ENCODE peak calls at places on chromosomes 11 and 22, in four cellular contexts. One of them, this sample, is unnamed.

GRCh38 chr11:123469586-123469985 is 39.5 kb downstream of the GRAMD1B start:
- DNase-seq in HTR-8/SVneo: no peak
- DNase-seq in heart right ventricle: no peak
- DNase-seq in activated CD4-positive, alpha-beta T cell treated with anti-CD3 and anti-CD28 coated beads for 48 hours: no peak
- DNase-seq in this sample: no peak

GRCh38 chr11:61152816-61153592 is 8.2 kb downstream of the VPS37C start:
- DNase-seq in HTR-8/SVneo: peak; percentile 40
- DNase-seq in heart right ventricle: no peak
- DNase-seq in activated CD4-positive, alpha-beta T cell treated with anti-CD3 and anti-CD28 coated beads for 48 hours: no peak
- DNase-seq in this sample: no peak

GRCh38 chr11:118252688-118253087 is 523 bp upstream of the MPZL3 start:
- DNase-seq in HTR-8/SVneo: no peak
- DNase-seq in heart right ventricle: no peak
- DNase-seq in activated CD4-positive, alpha-beta T cell treated with anti-CD3 and anti-CD28 coated beads for 48 hours: no peak
- DNase-seq in this sample: no peak

GRCh38 chr11:116835042-116835772 is 2.2 kb downstream of the APOA1 start:
- DNase-seq in HTR-8/SVneo: no peak
- DNase-seq in heart right ventricle: no peak
- DNase-seq in activated CD4-positive, alpha-beta T cell treated with anti-CD3 and anti-CD28 coated beads for 48 hours: no peak
- DNase-seq in this sample: peak; percentile 86

GRCh38 chr22:32574957-32575893 is 100.6 kb downstream of the FBXO7 start:
- DNase-seq in HTR-8/SVneo: no peak
- DNase-seq in heart right ventricle: no peak
- DNase-seq in activated CD4-positive, alpha-beta T cell treated with anti-CD3 and anti-CD28 coated beads for 48 hours: no peak
- DNase-seq in this sample: no peak

GRCh38 chr22:39214006-39214382 is 30.8 kb downstream of the PDGFB start:
- DNase-seq in HTR-8/SVneo: no peak
- DNase-seq in heart right ventricle: no peak
- DNase-seq in activated CD4-positive, alpha-beta T cell treated with anti-CD3 and anti-CD28 coated beads for 48 hours: no peak
- DNase-seq in this sample: no peak

GRCh38 chr11:35932121-35932520 is 11.7 kb upstream of the LDLRAD3 start:
- DNase-seq in HTR-8/SVneo: no peak
- DNase-seq in heart right ventricle: no peak
- DNase-seq in activated CD4-positive, alpha-beta T cell treated with anti-CD3 and anti-CD28 coated beads for 48 hours: no peak
- DNase-seq in this sample: no peak

GRCh38 chr11:70212227-70212811 is 9.2 kb downstream of the FADD start:
- DNase-seq in HTR-8/SVneo: no peak
- DNase-seq in heart right ventricle: no peak
- DNase-seq in activated CD4-positive, alpha-beta T cell treated with anti-CD3 and anti-CD28 coated beads for 48 hours: no peak
- DNase-seq in this sample: no peak

GRCh38 chr22:43164636-43165035 is 13.3 kb downstream of the TSPO start:
- DNase-seq in HTR-8/SVneo: no peak
- DNase-seq in heart right ventricle: no peak
- DNase-seq in activated CD4-positive, alpha-beta T cell treated with anti-CD3 and anti-CD28 coated beads for 48 hours: no peak
- DNase-seq in this sample: no peak

GRCh38 chr22:44755956-44756361 is 3.6 kb downstream of the ARHGAP8 start:
- DNase-seq in HTR-8/SVneo: no peak
- DNase-seq in heart right ventricle: no peak
- DNase-seq in activated CD4-positive, alpha-beta T cell treated with anti-CD3 and anti-CD28 coated beads for 48 hours: no peak
- DNase-seq in this sample: no peak

GRCh38 chr11:120801801-120802689 is 221.9 kb upstream of the TBCEL start:
- DNase-seq in HTR-8/SVneo: peak; percentile 71
- DNase-seq in heart right ventricle: peak; percentile 44
- DNase-seq in activated CD4-positive, alpha-beta T cell treated with anti-CD3 and anti-CD28 coated beads for 48 hours: peak; percentile 63
- DNase-seq in this sample: peak; percentile 67

GRCh38 chr11:126214446-126215240 is 3.1 kb downstream of the FAM118B start:
- DNase-seq in HTR-8/SVneo: no peak
- DNase-seq in heart right ventricle: no peak
- DNase-seq in activated CD4-positive, alpha-beta T cell treated with anti-CD3 and anti-CD28 coated beads for 48 hours: no peak
- DNase-seq in this sample: no peak

GRCh38 chr11:65382036-65382803 is at the start of gene SLC25A45:
- DNase-seq in HTR-8/SVneo: peak; percentile 83
- DNase-seq in heart right ventricle: peak; percentile 90
- DNase-seq in activated CD4-positive, alpha-beta T cell treated with anti-CD3 and anti-CD28 coated beads for 48 hours: peak; percentile 95
- DNase-seq in this sample: peak; percentile 96

GRCh38 chr11:115623021-115623451 is 118.8 kb upstream of the CADM1 start:
- DNase-seq in HTR-8/SVneo: peak; percentile 92
- DNase-seq in heart right ventricle: peak; percentile 74
- DNase-seq in activated CD4-positive, alpha-beta T cell treated with anti-CD3 and anti-CD28 coated beads for 48 hours: no peak
- DNase-seq in this sample: no peak

GRCh38 chr22:36022162-36022561 is 6.5 kb downstream of the RBFOX2 start:
- DNase-seq in HTR-8/SVneo: no peak
- DNase-seq in heart right ventricle: no peak
- DNase-seq in activated CD4-positive, alpha-beta T cell treated with anti-CD3 and anti-CD28 coated beads for 48 hours: no peak
- DNase-seq in this sample: no peak

GRCh38 chr11:62545437-62546243 is 966 bp downstream of the AHNAK start:
- DNase-seq in HTR-8/SVneo: peak; percentile 85
- DNase-seq in heart right ventricle: peak; percentile 97
- DNase-seq in activated CD4-positive, alpha-beta T cell treated with anti-CD3 and anti-CD28 coated beads for 48 hours: peak; percentile 53
- DNase-seq in this sample: peak; percentile 88

GRCh38 chr22:37309221-37310074 is 27.1 kb downstream of the CYTH4 start:
- DNase-seq in HTR-8/SVneo: no peak
- DNase-seq in heart right ventricle: no peak
- DNase-seq in activated CD4-positive, alpha-beta T cell treated with anti-CD3 and anti-CD28 coated beads for 48 hours: peak; percentile 49
- DNase-seq in this sample: no peak

GRCh38 chr22:28029201-28029948 is 110.3 kb upstream of the PITPNB start:
- DNase-seq in HTR-8/SVneo: peak; percentile 45
- DNase-seq in heart right ventricle: peak; percentile 49
- DNase-seq in activated CD4-positive, alpha-beta T cell treated with anti-CD3 and anti-CD28 coated beads for 48 hours: no peak
- DNase-seq in this sample: peak; percentile 53

GRCh38 chr22:48554893-48555552 is 1272.7 kb downstream of the BRD1 start:
- DNase-seq in HTR-8/SVneo: no peak
- DNase-seq in heart right ventricle: no peak
- DNase-seq in activated CD4-positive, alpha-beta T cell treated with anti-CD3 and anti-CD28 coated beads for 48 hours: no peak
- DNase-seq in this sample: no peak

GRCh38 chr11:103744496-103745153 is 291.8 kb upstream of the DDI1 start:
- DNase-seq in HTR-8/SVneo: no peak
- DNase-seq in heart right ventricle: no peak
- DNase-seq in activated CD4-positive, alpha-beta T cell treated with anti-CD3 and anti-CD28 coated beads for 48 hours: no peak
- DNase-seq in this sample: no peak

GRCh38 chr22:28514314-28514713 is 165.3 kb downstream of the TTC28 start:
- DNase-seq in HTR-8/SVneo: no peak
- DNase-seq in heart right ventricle: no peak
- DNase-seq in activated CD4-positive, alpha-beta T cell treated with anti-CD3 and anti-CD28 coated beads for 48 hours: no peak
- DNase-seq in this sample: no peak

GRCh38 chr11:86230921-86231320 is 13.6 kb upstream of the EED start:
- DNase-seq in HTR-8/SVneo: no peak
- DNase-seq in heart right ventricle: no peak
- DNase-seq in activated CD4-positive, alpha-beta T cell treated with anti-CD3 and anti-CD28 coated beads for 48 hours: no peak
- DNase-seq in this sample: no peak

GRCh38 chr11:132838621-132839020 is 693.7 kb downstream of the OPCML start:
- DNase-seq in HTR-8/SVneo: peak; percentile 10
- DNase-seq in heart right ventricle: no peak
- DNase-seq in activated CD4-positive, alpha-beta T cell treated with anti-CD3 and anti-CD28 coated beads for 48 hours: no peak
- DNase-seq in this sample: no peak

GRCh38 chr11:69014084-69014935 is 1.3 kb upstream of the MRGPRF start:
- DNase-seq in HTR-8/SVneo: no peak
- DNase-seq in heart right ventricle: peak; percentile 80
- DNase-seq in activated CD4-positive, alpha-beta T cell treated with anti-CD3 and anti-CD28 coated beads for 48 hours: no peak
- DNase-seq in this sample: no peak

GRCh38 chr11:60925685-60926267 is 1.5 kb downstream of the TMEM132A start:
- DNase-seq in HTR-8/SVneo: no peak
- DNase-seq in heart right ventricle: no peak
- DNase-seq in activated CD4-positive, alpha-beta T cell treated with anti-CD3 and anti-CD28 coated beads for 48 hours: no peak
- DNase-seq in this sample: no peak

GRCh38 chr22:43501951-43502874 is 90.4 kb downstream of the MPPED1 start:
- DNase-seq in HTR-8/SVneo: no peak
- DNase-seq in heart right ventricle: no peak
- DNase-seq in activated CD4-positive, alpha-beta T cell treated with anti-CD3 and anti-CD28 coated beads for 48 hours: no peak
- DNase-seq in this sample: no peak

GRCh38 chr11:75277211-75277805 is 36.7 kb downstream of the TPBGL start:
- DNase-seq in HTR-8/SVneo: no peak
- DNase-seq in heart right ventricle: no peak
- DNase-seq in activated CD4-positive, alpha-beta T cell treated with anti-CD3 and anti-CD28 coated beads for 48 hours: no peak
- DNase-seq in this sample: peak; percentile 37

GRCh38 chr11:111737877-111738205 is 28.3 kb downstream of the PPP2R1B start:
- DNase-seq in HTR-8/SVneo: no peak
- DNase-seq in heart right ventricle: no peak
- DNase-seq in activated CD4-positive, alpha-beta T cell treated with anti-CD3 and anti-CD28 coated beads for 48 hours: no peak
- DNase-seq in this sample: no peak

GRCh38 chr11:8059571-8060011 is 21.4 kb upstream of the TUB start:
- DNase-seq in HTR-8/SVneo: no peak
- DNase-seq in heart right ventricle: no peak
- DNase-seq in activated CD4-positive, alpha-beta T cell treated with anti-CD3 and anti-CD28 coated beads for 48 hours: no peak
- DNase-seq in this sample: no peak

GRCh38 chr11:117809236-117810055 is 12.4 kb upstream of the DSCAML1 start:
- DNase-seq in HTR-8/SVneo: peak; percentile 73
- DNase-seq in heart right ventricle: peak; percentile 77
- DNase-seq in activated CD4-positive, alpha-beta T cell treated with anti-CD3 and anti-CD28 coated beads for 48 hours: peak; percentile 75
- DNase-seq in this sample: no peak

GRCh38 chr22:37337204-37337943 is 55.1 kb downstream of the CYTH4 start:
- DNase-seq in HTR-8/SVneo: no peak
- DNase-seq in heart right ventricle: no peak
- DNase-seq in activated CD4-positive, alpha-beta T cell treated with anti-CD3 and anti-CD28 coated beads for 48 hours: no peak
- DNase-seq in this sample: no peak

GRCh38 chr11:13465909-13466371 is 2.9 kb upstream of the BTBD10 start:
- DNase-seq in HTR-8/SVneo: peak; percentile 45
- DNase-seq in heart right ventricle: no peak
- DNase-seq in activated CD4-positive, alpha-beta T cell treated with anti-CD3 and anti-CD28 coated beads for 48 hours: no peak
- DNase-seq in this sample: no peak

GRCh38 chr11:65558785-65559509 is 788 bp upstream of the LTBP3 start:
- DNase-seq in HTR-8/SVneo: no peak
- DNase-seq in heart right ventricle: peak; percentile 77
- DNase-seq in activated CD4-positive, alpha-beta T cell treated with anti-CD3 and anti-CD28 coated beads for 48 hours: no peak
- DNase-seq in this sample: no peak